ENCODE peak calls at places on chromosomes 12 and 14, in four cellular contexts. Y, G, O and D are unnamed samples.

GRCh38 chr14:100615736-100616695 is 28.8 kb upstream of the BEGAIN start:
- DNase-seq in Y (no peak), G (no peak), O (no peak), D (no peak)

GRCh38 chr12:68773582-68773981 is 27.6 kb downstream of the SLC35E3 start:
- DNase-seq in Y (no peak), G (no peak), O (no peak), D (no peak)

GRCh38 chr12:11879306-11879705 is 191.4 kb upstream of the BCL2L14 start:
- DNase-seq in Y (no peak), G (no peak), O (no peak), D (no peak)

GRCh38 chr12:96770239-96770780 is 136.7 kb upstream of the NEDD1 start:
- DNase-seq in Y (no peak), G (no peak), O (no peak), D (no peak)

GRCh38 chr12:2845280-2845679 is 10.4 kb upstream of the NRIP2 start:
- DNase-seq in Y (no peak), G (no peak), O (no peak), D (no peak)

GRCh38 chr12:70418101-70418500 is 52.0 kb downstream of the KCNMB4 start:
- DNase-seq in Y (no peak), G (no peak), O (peak), D (no peak)

GRCh38 chr14:94330432-94330831 is 7.3 kb upstream of the SERPINA6 start:
- DNase-seq in Y (no peak), G (no peak), O (no peak), D (no peak)

GRCh38 chr12:80721326-80721725 is 4.6 kb downstream of the MYF5 start:
- DNase-seq in Y (no peak), G (no peak), O (no peak), D (no peak)

GRCh38 chr14:56608682-56609081 is 29.1 kb downstream of the TMEM260 start:
- DNase-seq in Y (no peak), G (no peak), O (no peak), D (no peak)

GRCh38 chr12:6067152-6067916 is 57.1 kb downstream of the VWF start:
- DNase-seq in Y (no peak), G (no peak), O (no peak), D (no peak)

GRCh38 chr12:3168775-3169221 is 91.6 kb downstream of the TSPAN9 start:
- DNase-seq in Y (no peak), G (no peak), O (peak), D (no peak)

GRCh38 chr12:92462049-92462448 is 240.7 kb upstream of the PLEKHG7 start:
- DNase-seq in Y (no peak), G (no peak), O (no peak), D (peak)

GRCh38 chr14:92549853-92550244 is 36.3 kb downstream of the RIN3 start:
- DNase-seq in Y (no peak), G (no peak), O (no peak), D (no peak)

GRCh38 chr12:110744176-110744575 is 1.5 kb upstream of the PPP1CC start:
- DNase-seq in Y (peak), G (no peak), O (peak), D (peak)

GRCh38 chr14:68668028-68668427 is 124.8 kb downstream of the ZFP36L1 start:
- DNase-seq in Y (no peak), G (no peak), O (no peak), D (no peak)

GRCh38 chr14:24398943-24399801 is at the start of gene NYNRIN:
- DNase-seq in Y (peak), G (no peak), O (peak), D (no peak)

GRCh38 chr14:49770212-49770817 is 2.4 kb downstream of the KLHDC2 start:
- DNase-seq in Y (peak), G (no peak), O (no peak), D (no peak)

GRCh38 chr12:71754461-71755145 is at the start of gene RAB21:
- DNase-seq in Y (peak), G (peak), O (peak), D (peak)

GRCh38 chr14:74599201-74599809 is 12.7 kb downstream of the LTBP2 start:
- DNase-seq in Y (no peak), G (no peak), O (no peak), D (no peak)

GRCh38 chr12:57727758-57728395 is 10.7 kb downstream of the AGAP2 start:
- DNase-seq in Y (peak), G (no peak), O (no peak), D (no peak)

GRCh38 chr14:105147701-105148603 is 20.6 kb downstream of the JAG2 start:
- DNase-seq in Y (no peak), G (no peak), O (no peak), D (no peak)

GRCh38 chr14:83924259-83924658 is 1605.7 kb upstream of the FLRT2 start:
- DNase-seq in Y (no peak), G (no peak), O (no peak), D (no peak)

GRCh38 chr14:29310210-29310609 is 543.6 kb downstream of the FOXG1 start:
- DNase-seq in Y (no peak), G (no peak), O (no peak), D (no peak)

GRCh38 chr12:17361224-17361623 is 728.8 kb downstream of the RERGL start:
- DNase-seq in Y (no peak), G (no peak), O (no peak), D (no peak)